ENCODE peak calls at places on chromosomes 7 and 10, in ten cellular contexts. Y is NCI-H1105; P is iPS DF 19.7; W is iris pigment epithelial cell; R is renal cortical epithelial cell; I is NAMALWA; J is GM03348; C is left ventricle myocardium superior; O is T-helper 22 cell; X is activated CD4-positive, alpha-beta T cell treated with anti-CD3 and anti-CD28 coated beads for 1 hour. B is an unnamed sample.
A peak's percentile ranks its signal among the peaks of the same experiment; 100 is the strongest.

GRCh38 chr7:130180571-130180971 is 24.6 kb downstream of the TMEM209 start:
- DNase-seq in Y (no peak), P (no peak), W (peak; percentile 74), R (no peak), I (no peak), J (no peak), C (no peak), O (no peak), X (no peak), B (no peak)

GRCh38 chr7:156012412-156012811 is 200.1 kb upstream of the SHH start:
- DNase-seq in Y (no peak), P (no peak), W (no peak), R (no peak), I (no peak), J (no peak), C (no peak), O (no peak), X (no peak), B (no peak)

GRCh38 chr7:32594965-32595364 is 99.7 kb downstream of the AVL9 start:
- DNase-seq in Y (no peak), P (no peak), W (peak; percentile 27), R (no peak), I (no peak), J (no peak), C (no peak), O (no peak), X (no peak), B (no peak)

GRCh38 chr7:51328351-51328801 is 11.8 kb upstream of the COBL start:
- DNase-seq in Y (no peak), P (no peak), W (no peak), R (peak; percentile 80), I (no peak), J (no peak), C (no peak), O (no peak), X (no peak), B (no peak)

GRCh38 chr10:17354781-17355180 is 99.6 kb downstream of the ST8SIA6 start:
- DNase-seq in Y (no peak), P (no peak), W (peak; percentile 12), R (peak; percentile 15), I (no peak), J (peak; percentile 10), C (no peak), O (no peak), X (no peak), B (no peak)

GRCh38 chr7:128217030-128217805 is 23.9 kb upstream of the LEP start:
- DNase-seq in Y (no peak), P (no peak), W (peak; percentile 85), R (peak; percentile 24), I (no peak), J (peak; percentile 87), C (peak; percentile 35), O (no peak), X (no peak), B (no peak)

GRCh38 chr10:117967149-117967548 is 79.6 kb downstream of the RAB11FIP2 start:
- DNase-seq in Y (peak; percentile 76), P (no peak), W (no peak), R (no peak), I (no peak), J (no peak), C (no peak), O (no peak), X (no peak), B (peak; percentile 26)

GRCh38 chr7:120677535-120677934 is 180.4 kb downstream of the TSPAN12 start:
- DNase-seq in Y (no peak), P (no peak), W (no peak), R (no peak), I (no peak), J (no peak), C (no peak), O (no peak), X (no peak), B (no peak)

GRCh38 chr10:110016037-110016436 is 8.3 kb downstream of the ADD3 start:
- DNase-seq in Y (no peak), P (peak; percentile 38), W (no peak), R (peak; percentile 48), I (no peak), J (no peak), C (no peak), O (no peak), X (no peak), B (no peak)

GRCh38 chr10:102850025-102850518 is 4.0 kb upstream of the BORCS7 start:
- DNase-seq in Y (no peak), P (no peak), W (no peak), R (no peak), I (no peak), J (no peak), C (no peak), O (no peak), X (no peak), B (no peak)

GRCh38 chr7:134789967-134790685 is 10.7 kb downstream of the CALD1 start:
- DNase-seq in Y (no peak), P (no peak), W (peak; percentile 71), R (peak; percentile 40), I (no peak), J (peak; percentile 60), C (no peak), O (no peak), X (no peak), B (no peak)

GRCh38 chr7:158001621-158002320 is 585.9 kb downstream of the PTPRN2 start:
- DNase-seq in Y (peak; percentile 62), P (no peak), W (no peak), R (no peak), I (no peak), J (no peak), C (no peak), O (no peak), X (no peak), B (peak; percentile 80)

GRCh38 chr10:119542357-119542989 is at the start of gene RGS10:
- DNase-seq in Y (no peak), P (no peak), W (peak; percentile 82), R (peak; percentile 13), I (peak; percentile 74), J (peak; percentile 94), C (peak; percentile 90), O (peak; percentile 66), X (peak; percentile 83), B (peak; percentile 34)

GRCh38 chr7:149799397-149800168 is 26.2 kb upstream of the ZNF467 start:
- DNase-seq in Y (peak; percentile 10), P (no peak), W (no peak), R (no peak), I (peak; percentile 72), J (no peak), C (peak; percentile 57), O (peak; percentile 14), X (peak; percentile 52), B (peak; percentile 39)

GRCh38 chr10:15571570-15571969 is 148.2 kb downstream of the ITGA8 start:
- DNase-seq in Y (peak; percentile 79), P (no peak), W (peak; percentile 71), R (no peak), I (no peak), J (peak; percentile 16), C (peak; percentile 49), O (no peak), X (no peak), B (no peak)

GRCh38 chr7:86904949-86905834 is 154.3 kb downstream of the ELAPOR2 start:
- DNase-seq in Y (peak; percentile 6), P (no peak), W (peak; percentile 41), R (peak; percentile 23), I (peak; percentile 61), J (peak; percentile 40), C (no peak), O (no peak), X (no peak), B (no peak)

GRCh38 chr10:99621454-99622246 is 1.4 kb upstream of the SLC25A28 start:
- DNase-seq in Y (no peak), P (no peak), W (no peak), R (peak; percentile 63), I (no peak), J (no peak), C (no peak), O (no peak), X (no peak), B (no peak)

GRCh38 chr7:2823124-2823523 is 21.0 kb downstream of the GNA12 start:
- DNase-seq in Y (no peak), P (no peak), W (no peak), R (no peak), I (no peak), J (no peak), C (peak; percentile 55), O (no peak), X (no peak), B (no peak)

GRCh38 chr7:51031791-51032484 is 249.2 kb upstream of the GRB10 start:
- DNase-seq in Y (no peak), P (no peak), W (no peak), R (no peak), I (no peak), J (no peak), C (no peak), O (no peak), X (no peak), B (no peak)

GRCh38 chr7:32167815-32168214 is 97.6 kb upstream of the PDE1C start:
- DNase-seq in Y (no peak), P (no peak), W (no peak), R (no peak), I (no peak), J (no peak), C (no peak), O (no peak), X (no peak), B (no peak)

GRCh38 chr10:7872041-7872442 is 53.7 kb downstream of the TAF3 start:
- DNase-seq in Y (no peak), P (no peak), W (no peak), R (peak; percentile 28), I (peak; percentile 55), J (peak; percentile 52), C (no peak), O (no peak), X (no peak), B (no peak)

GRCh38 chr10:71659050-71659738 is 60.4 kb downstream of the C10orf105 start:
- DNase-seq in Y (no peak), P (no peak), W (no peak), R (no peak), I (no peak), J (no peak), C (no peak), O (no peak), X (no peak), B (no peak)

GRCh38 chr7:2355079-2356008 is 717 bp downstream of the EIF3B start:
- DNase-seq in Y (no peak), P (peak; percentile 30), W (no peak), R (no peak), I (peak; percentile 47), J (peak; percentile 47), C (peak; percentile 39), O (no peak), X (no peak), B (no peak)

GRCh38 chr10:96417432-96417831 is 58.6 kb upstream of the OPALIN start:
- DNase-seq in Y (no peak), P (peak; percentile 45), W (peak; percentile 28), R (peak; percentile 64), I (no peak), J (no peak), C (no peak), O (no peak), X (no peak), B (no peak)

GRCh38 chr7:157276091-157276561 is 60.7 kb upstream of the DNAJB6 start:
- DNase-seq in Y (no peak), P (no peak), W (no peak), R (no peak), I (no peak), J (no peak), C (no peak), O (no peak), X (no peak), B (no peak)